ENCODE peak calls at places on chromosomes 16 and 17, in seven cellular contexts. C is esophagus squamous epithelium, W is A549, F is suprapubic skin, R is uterus, D is stomach, I is adrenal gland. A is an unnamed sample. For H3K4me1, the result is how much of the 10 kb centered on the place peaks cover.

GRCh38 chr17:31392002-31392855 is 754 bp downstream of the RAB11FIP4 start:
- DNase-seq in R (no peak), I (no peak), D (peak), C (no peak), W (no peak), F (peak), A (peak)

GRCh38 chr16:50266337-50267091 is at the start of gene ADCY7:
- DNase-seq in R (no peak), F (no peak), D (peak), I (peak), W (no peak), C (peak), A (peak)

GRCh38 chr16:59296888-59297287 is 562.8 kb upstream of the GOT2 start:
- DNase-seq in F (no peak), C (no peak), R (no peak), I (no peak), D (no peak), W (no peak), A (no peak)

GRCh38 chr17:82200743-82201497 is 11.7 kb downstream of the CCDC57 start:
- DNase-seq in R (no peak), I (no peak), F (no peak), D (no peak), W (no peak), C (no peak), A (no peak)

GRCh38 chr16:4510747-4511426 is 27.7 kb downstream of the CDIP1 start:
- DNase-seq in W (no peak), I (no peak), D (no peak), F (no peak), R (no peak), C (no peak), A (no peak)

GRCh38 chr17:56125830-56126819 is 27.1 kb upstream of the ANKFN1 start:
- DNase-seq in D (no peak), F (no peak), W (peak), I (peak), R (no peak), C (no peak), A (no peak)

GRCh38 chr16:1998852-1999801 is 9.4 kb downstream of the SYNGR3 start:
- DNase-seq in R (no peak), D (no peak), F (no peak), I (no peak), W (no peak), C (no peak), A (no peak)

GRCh38 chr17:17605747-17606083 is 14.2 kb upstream of the PEMT start:
- DNase-seq in R (no peak), C (no peak), D (no peak), I (no peak), F (no peak), W (no peak), A (no peak)

GRCh38 chr17:73151888-73152633 is 12.7 kb upstream of the SSTR2 start:
- DNase-seq in F (no peak), C (no peak), I (no peak), D (no peak), R (no peak), W (no peak), A (no peak)

GRCh38 chr17:79991924-79992656 is 43.6 kb downstream of the TBC1D16 start:
- DNase-seq in C (no peak), I (no peak), F (no peak), W (peak), R (no peak), D (peak), A (peak)

GRCh38 chr17:27533874-27534815 is 77.9 kb downstream of the KSR1 start:
- DNase-seq in F (no peak), I (no peak), R (no peak), W (peak), C (no peak), D (no peak), A (no peak)

DNA sequence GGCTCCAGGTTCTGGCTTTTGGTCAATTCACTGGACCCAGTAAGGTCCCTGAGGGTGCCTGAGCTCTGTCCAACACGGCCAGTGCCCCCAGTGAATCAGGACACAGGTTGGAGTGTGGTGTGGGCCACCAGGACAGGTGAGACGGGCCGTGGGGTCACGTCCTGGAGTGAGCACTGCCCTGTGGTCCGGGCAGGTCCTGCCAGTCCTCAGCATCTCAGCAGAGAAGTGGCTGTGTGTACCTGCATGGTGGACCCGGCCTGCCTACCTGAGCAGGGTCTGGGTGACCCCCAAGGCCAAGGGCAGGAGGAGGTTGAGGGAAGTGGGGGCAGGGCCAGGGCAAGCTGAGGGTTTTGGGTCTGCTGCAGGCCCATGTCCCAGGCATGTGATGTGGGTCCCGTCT is 1.9 kb upstream of the GNG13 start:
- DNase-seq in I (no peak), C (no peak), F (no peak), D (no peak), R (no peak), W (no peak), A (no peak)
- TF ChIP-seq POLR2A in I (no peak), C (no peak), F (no peak), D (no peak), R (no peak), W (no peak), A (no peak)

GRCh38 chr16:15775209-15775608 is 81.6 kb downstream of the MYH11 start:
- DNase-seq in C (no peak), R (no peak), W (peak), D (no peak), F (no peak), I (no peak), A (no peak)
- H3K4me1 ChIP-seq in C (under half), R (under half), W (under half), D (under half), F (under half), I (under half), A (under half)

GRCh38 chr17:39677581-39678339 is 9.5 kb downstream of the PNMT start:
- DNase-seq in W (no peak), I (no peak), D (no peak), F (no peak), C (no peak), R (no peak), A (peak)

GRCh38 chr17:39677072-39677471 is 8.8 kb downstream of the PNMT start:
- DNase-seq in I (no peak), R (no peak), F (no peak), W (no peak), C (no peak), D (no peak), A (no peak)

GRCh38 chr17:39676198-39676819 is 8.1 kb downstream of the PNMT start:
- DNase-seq in C (no peak), D (peak), I (peak), F (no peak), W (peak), R (no peak), A (peak)

GRCh38 chr17:39679521-39680192 is 8.2 kb downstream of the PGAP3 start:
- DNase-seq in R (no peak), D (peak), I (no peak), F (no peak), C (no peak), W (no peak), A (peak)

GRCh38 chr17:39678340-39679116 is 9.3 kb downstream of the PGAP3 start:
- DNase-seq in D (peak), C (no peak), R (no peak), F (no peak), W (no peak), I (no peak), A (no peak)
- TF ChIP-seq CTCF in D (no peak), C (no peak), R (no peak), F (no peak), W (no peak), I (no peak), A (no peak)

GRCh38 chr17:60599620-60600489 is at the start of gene PPM1D:
- DNase-seq in D (peak), I (peak), F (peak), R (peak), C (peak), W (peak), A (peak)
- TF ChIP-seq POLR2A in D (no peak), I (peak), F (peak), R (peak), C (peak), W (peak), A (peak)

GRCh38 chr17:75980188-75981018 is 1.4 kb downstream of the TEN1 start:
- DNase-seq in I (no peak), R (no peak), W (no peak), D (no peak), F (no peak), C (no peak), A (no peak)
- H3K4me1 ChIP-seq in I (half or more), R (under half), W (under half), D (half or more), F (half or more), C (half or more), A (under half)

GRCh38 chr17:44170499-44171201 is at the start of gene ASB16:
- DNase-seq in D (peak), I (no peak), C (no peak), W (no peak), R (peak), F (no peak), A (no peak)
- TF ChIP-seq CTCF in D (no peak), I (no peak), C (no peak), W (no peak), R (no peak), F (no peak), A (peak)

A was measured in heart left ventricle.